ENCODE peak calls at places on chromosomes 13 and 19, in seven cellular contexts. One of them, this sample, is unnamed.

GRCh38 chr19:42452590-42452989 is 9.8 kb upstream of the CXCL17 start:
- DNase-seq in K562: no peak
- DNase-seq in HepG2: no peak
- DNase-seq in HCT116: no peak
- DNase-seq in SK-N-SH: no peak
- DNase-seq in GM12878: no peak
- DNase-seq in H1: no peak
- DNase-seq in this sample: no peak

GRCh38 chr13:53254495-53254894 is 225.9 kb downstream of the OLFM4 start:
- DNase-seq in K562: peak
- DNase-seq in HepG2: no peak
- DNase-seq in HCT116: no peak
- DNase-seq in SK-N-SH: no peak
- DNase-seq in GM12878: no peak
- DNase-seq in H1: no peak
- DNase-seq in this sample: no peak

GRCh38 chr13:112693831-112694497 is 4.1 kb downstream of the ATP11A start:
- DNase-seq in K562: no peak
- DNase-seq in HepG2: no peak
- DNase-seq in HCT116: no peak
- DNase-seq in SK-N-SH: no peak
- DNase-seq in GM12878: no peak
- DNase-seq in H1: no peak
- DNase-seq in this sample: no peak

GRCh38 chr19:850221-850978 is 1.7 kb upstream of the ELANE start:
- DNase-seq in K562: peak
- DNase-seq in HepG2: no peak
- DNase-seq in HCT116: no peak
- DNase-seq in SK-N-SH: peak
- DNase-seq in GM12878: no peak
- DNase-seq in H1: no peak
- DNase-seq in this sample: peak

GRCh38 chr13:49185264-49185663 is 34.9 kb upstream of the MLNR start:
- DNase-seq in K562: no peak
- DNase-seq in HepG2: no peak
- DNase-seq in HCT116: no peak
- DNase-seq in SK-N-SH: no peak
- DNase-seq in GM12878: peak
- DNase-seq in H1: no peak
- DNase-seq in this sample: no peak

GRCh38 chr19:10290876-10291553 is 1.3 kb downstream of the ICAM5 start:
- DNase-seq in K562: peak
- DNase-seq in HepG2: peak
- DNase-seq in HCT116: peak
- DNase-seq in SK-N-SH: peak
- DNase-seq in GM12878: no peak
- DNase-seq in H1: peak
- DNase-seq in this sample: peak

GRCh38 chr13:75963318-75963717 is 327.2 kb downstream of the LMO7 start:
- DNase-seq in K562: no peak
- DNase-seq in HepG2: peak
- DNase-seq in HCT116: no peak
- DNase-seq in SK-N-SH: no peak
- DNase-seq in GM12878: no peak
- DNase-seq in H1: no peak
- DNase-seq in this sample: no peak

GRCh38 chr19:28403698-28404099 is 809.3 kb downstream of the UQCRFS1 start:
- DNase-seq in K562: no peak
- DNase-seq in HepG2: no peak
- DNase-seq in HCT116: no peak
- DNase-seq in SK-N-SH: no peak
- DNase-seq in GM12878: no peak
- DNase-seq in H1: no peak
- DNase-seq in this sample: no peak

GRCh38 chr19:13574933-13575332 is 68.7 kb upstream of the CACNA1A start:
- DNase-seq in K562: peak
- DNase-seq in HepG2: peak
- DNase-seq in HCT116: peak
- DNase-seq in SK-N-SH: peak
- DNase-seq in GM12878: no peak
- DNase-seq in H1: peak
- DNase-seq in this sample: peak

GRCh38 chr19:40442328-40443130 is 1.6 kb downstream of the SERTAD3 start:
- DNase-seq in K562: no peak
- DNase-seq in HepG2: no peak
- DNase-seq in HCT116: no peak
- DNase-seq in SK-N-SH: no peak
- DNase-seq in GM12878: no peak
- DNase-seq in H1: no peak
- DNase-seq in this sample: no peak

GRCh38 chr19:37218592-37218935 is 550 bp downstream of the ZNF383 start:
- DNase-seq in K562: no peak
- DNase-seq in HepG2: no peak
- DNase-seq in HCT116: no peak
- DNase-seq in SK-N-SH: peak
- DNase-seq in GM12878: peak
- DNase-seq in H1: no peak
- DNase-seq in this sample: no peak

GRCh38 chr13:103277099-103277498 is 210.9 kb upstream of the SLC10A2 start:
- DNase-seq in K562: no peak
- DNase-seq in HepG2: no peak
- DNase-seq in HCT116: no peak
- DNase-seq in SK-N-SH: no peak
- DNase-seq in GM12878: peak
- DNase-seq in H1: no peak
- DNase-seq in this sample: no peak

GRCh38 chr13:30978981-30979956 is 46.8 kb downstream of the TEX26 start:
- DNase-seq in K562: peak
- DNase-seq in HepG2: peak
- DNase-seq in HCT116: peak
- DNase-seq in SK-N-SH: peak
- DNase-seq in GM12878: no peak
- DNase-seq in H1: peak
- DNase-seq in this sample: no peak

GRCh38 chr19:54430306-54431254 is 15.3 kb downstream of the TTYH1 start:
- DNase-seq in K562: peak
- DNase-seq in HepG2: no peak
- DNase-seq in HCT116: peak
- DNase-seq in SK-N-SH: peak
- DNase-seq in GM12878: no peak
- DNase-seq in H1: peak
- DNase-seq in this sample: peak

GRCh38 chr19:22421797-22422196 is 349 bp downstream of the ZNF98 start:
- DNase-seq in K562: no peak
- DNase-seq in HepG2: no peak
- DNase-seq in HCT116: no peak
- DNase-seq in SK-N-SH: no peak
- DNase-seq in GM12878: no peak
- DNase-seq in H1: no peak
- DNase-seq in this sample: no peak

GRCh38 chr13:99395436-99395835 is 88.2 kb upstream of the GPR183 start:
- DNase-seq in K562: no peak
- DNase-seq in HepG2: no peak
- DNase-seq in HCT116: no peak
- DNase-seq in SK-N-SH: no peak
- DNase-seq in GM12878: no peak
- DNase-seq in H1: no peak
- DNase-seq in this sample: no peak
- TF ChIP-seq JUND in K562: no peak
- TF ChIP-seq JUND in HepG2: no peak
- TF ChIP-seq JUND in HCT116: no peak
- TF ChIP-seq JUND in SK-N-SH: no peak
- TF ChIP-seq JUND in GM12878: no peak
- TF ChIP-seq JUND in H1: no peak
- TF ChIP-seq JUND in this sample: no peak

DNA sequence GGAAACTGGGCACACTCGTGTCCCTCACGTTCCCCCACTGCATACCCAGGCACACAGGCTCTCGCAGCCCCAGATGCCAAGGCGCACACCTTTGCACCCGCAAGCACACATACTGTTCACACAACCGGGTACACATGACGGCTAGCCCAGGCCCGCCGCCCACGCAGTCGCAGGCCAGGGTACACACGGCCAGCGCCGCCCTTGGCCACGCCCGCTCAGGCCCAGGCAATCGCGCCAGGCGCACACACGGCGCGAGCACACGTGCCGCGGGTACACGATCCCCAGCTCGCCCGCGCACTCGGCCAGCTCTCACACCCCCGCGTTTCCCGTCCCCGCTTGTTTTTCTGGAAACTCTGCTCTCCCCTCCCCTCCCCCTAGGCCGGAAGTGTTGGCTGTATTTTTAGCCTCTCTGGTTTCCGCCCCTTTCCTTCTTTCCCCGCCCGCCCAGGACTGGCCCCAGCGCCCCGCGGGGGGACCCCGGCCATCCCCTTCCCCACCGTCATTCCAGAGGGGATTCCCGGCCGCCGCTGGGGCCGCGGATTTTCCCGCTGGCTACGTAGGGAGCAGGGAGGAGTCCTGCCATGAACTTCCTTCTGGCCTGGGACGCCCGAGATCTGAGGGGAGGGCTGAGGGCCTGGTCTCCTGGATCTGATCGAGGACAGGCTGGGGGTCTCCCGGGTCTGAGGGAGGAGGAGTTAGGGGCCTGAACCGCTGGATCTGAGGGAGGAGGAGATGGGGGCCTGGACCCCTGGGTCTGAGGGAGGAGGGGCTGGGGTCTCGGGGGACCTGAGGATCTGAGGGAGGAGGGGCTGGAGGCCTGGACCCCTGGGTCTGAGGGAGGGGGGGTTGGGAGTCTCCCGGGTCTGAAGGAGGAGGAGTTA is 4.0 kb upstream of the ZFP36 start:
- DNase-seq in K562: peak
- DNase-seq in HepG2: no peak
- DNase-seq in HCT116: peak
- DNase-seq in SK-N-SH: peak
- DNase-seq in GM12878: peak
- DNase-seq in H1: peak
- DNase-seq in this sample: peak
- TF ChIP-seq JUND in K562: peak
- TF ChIP-seq JUND in HepG2: no peak
- TF ChIP-seq JUND in HCT116: no peak
- TF ChIP-seq JUND in SK-N-SH: no peak
- TF ChIP-seq JUND in GM12878: no peak
- TF ChIP-seq JUND in H1: no peak
- TF ChIP-seq JUND in this sample: no peak

GRCh38 chr13:52061587-52061986 is 37.1 kb downstream of the UTP14C start:
- DNase-seq in K562: no peak
- DNase-seq in HepG2: no peak
- DNase-seq in HCT116: no peak
- DNase-seq in SK-N-SH: no peak
- DNase-seq in GM12878: no peak
- DNase-seq in H1: no peak
- DNase-seq in this sample: no peak
- TF ChIP-seq JUND in K562: no peak
- TF ChIP-seq JUND in HepG2: no peak
- TF ChIP-seq JUND in HCT116: no peak
- TF ChIP-seq JUND in SK-N-SH: no peak
- TF ChIP-seq JUND in GM12878: no peak
- TF ChIP-seq JUND in H1: no peak
- TF ChIP-seq JUND in this sample: no peak

GRCh38 chr13:104594801-104595200 is 1528.6 kb upstream of the SLC10A2 start:
- DNase-seq in K562: no peak
- DNase-seq in HepG2: no peak
- DNase-seq in HCT116: no peak
- DNase-seq in SK-N-SH: no peak
- DNase-seq in GM12878: no peak
- DNase-seq in H1: no peak
- DNase-seq in this sample: no peak

GRCh38 chr13:104593693-104594092 is 1527.5 kb upstream of the SLC10A2 start:
- DNase-seq in K562: no peak
- DNase-seq in HepG2: no peak
- DNase-seq in HCT116: no peak
- DNase-seq in SK-N-SH: no peak
- DNase-seq in GM12878: no peak
- DNase-seq in H1: no peak
- DNase-seq in this sample: no peak

GRCh38 chr13:104592545-104593250 is 1526.5 kb upstream of the SLC10A2 start:
- DNase-seq in K562: no peak
- DNase-seq in HepG2: no peak
- DNase-seq in HCT116: no peak
- DNase-seq in SK-N-SH: no peak
- DNase-seq in GM12878: no peak
- DNase-seq in H1: no peak
- DNase-seq in this sample: no peak

GRCh38 chr13:104593251-104593576 is 1527.0 kb upstream of the SLC10A2 start:
- DNase-seq in K562: no peak
- DNase-seq in HepG2: no peak
- DNase-seq in HCT116: no peak
- DNase-seq in SK-N-SH: no peak
- DNase-seq in GM12878: no peak
- DNase-seq in H1: no peak
- DNase-seq in this sample: no peak

DNA sequence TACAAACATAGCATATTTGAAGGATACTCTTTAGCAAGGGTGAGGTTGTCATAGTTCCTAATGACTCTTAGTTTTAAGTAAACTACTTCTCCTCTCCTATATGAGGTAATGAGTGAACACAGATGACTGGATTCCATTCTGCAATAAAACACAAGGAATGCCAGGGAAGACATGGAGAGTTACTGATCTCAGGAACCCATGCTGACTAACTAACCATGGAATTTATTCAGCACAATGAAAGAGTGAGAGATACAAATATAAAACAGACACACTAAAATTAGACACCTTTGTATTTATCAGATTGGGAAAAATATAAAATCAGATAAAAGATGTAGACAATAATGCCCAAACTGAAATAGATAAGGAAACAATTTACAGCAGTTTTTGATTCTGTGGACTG is 1525.9 kb upstream of the SLC10A2 start:
- DNase-seq in K562: no peak
- DNase-seq in HepG2: no peak
- DNase-seq in HCT116: peak
- DNase-seq in SK-N-SH: no peak
- DNase-seq in GM12878: no peak
- DNase-seq in H1: no peak
- DNase-seq in this sample: no peak
- TF ChIP-seq JUND in K562: no peak
- TF ChIP-seq JUND in HepG2: no peak
- TF ChIP-seq JUND in HCT116: peak
- TF ChIP-seq JUND in SK-N-SH: peak
- TF ChIP-seq JUND in GM12878: no peak
- TF ChIP-seq JUND in H1: no peak
- TF ChIP-seq JUND in this sample: no peak

GRCh38 chr19:18776288-18776594 is 14.9 kb downstream of the COMP start:
- DNase-seq in K562: peak
- DNase-seq in HepG2: no peak
- DNase-seq in HCT116: no peak
- DNase-seq in SK-N-SH: no peak
- DNase-seq in GM12878: no peak
- DNase-seq in H1: no peak
- DNase-seq in this sample: no peak
- TF ChIP-seq JUND in K562: no peak
- TF ChIP-seq JUND in HepG2: no peak
- TF ChIP-seq JUND in HCT116: no peak
- TF ChIP-seq JUND in SK-N-SH: no peak
- TF ChIP-seq JUND in GM12878: no peak
- TF ChIP-seq JUND in H1: no peak
- TF ChIP-seq JUND in this sample: no peak

DNA sequence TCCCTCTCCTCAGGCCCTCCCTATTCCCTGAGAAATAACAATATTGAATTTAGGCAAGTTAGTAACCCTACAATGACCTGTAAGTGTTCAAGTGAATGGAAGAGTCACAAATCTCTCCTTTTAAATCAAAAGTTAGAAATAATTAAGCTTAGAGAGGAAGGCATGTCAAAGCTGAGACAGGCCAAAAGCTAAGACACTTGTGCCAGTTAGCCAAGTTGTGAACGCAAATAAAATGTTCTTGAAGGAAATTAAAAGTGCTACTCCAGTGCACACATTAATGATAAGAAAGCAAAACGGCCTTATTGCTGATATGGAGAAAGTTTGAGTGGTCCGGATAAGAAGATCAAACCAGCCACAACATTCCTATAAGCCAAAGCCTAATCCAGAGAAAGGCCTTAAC is 120.9 kb downstream of the RBM26 start:
- DNase-seq in K562: no peak
- DNase-seq in HepG2: no peak
- DNase-seq in HCT116: no peak
- DNase-seq in SK-N-SH: no peak
- DNase-seq in GM12878: no peak
- DNase-seq in H1: no peak
- DNase-seq in this sample: no peak
- TF ChIP-seq JUND in K562: no peak
- TF ChIP-seq JUND in HepG2: no peak
- TF ChIP-seq JUND in HCT116: no peak
- TF ChIP-seq JUND in SK-N-SH: no peak
- TF ChIP-seq JUND in GM12878: no peak
- TF ChIP-seq JUND in H1: no peak
- TF ChIP-seq JUND in this sample: no peak